ENCODE peak calls at places on chromosomes 5 and 9, in nine cellular contexts. N is Caco-2; A is IMR-90; P is K562; O is GM23248; W is aorta; S is prostate gland; Q is CD8-positive, alpha-beta T cell; R is heart left ventricle. J is an unnamed sample. For H3K9me3 and H3K4me1, the result is how much of the 10 kb centered on the place peaks cover.

GRCh38 chr5:54719384-54720306 is 202.1 kb downstream of the SNX18 start:
- DNase-seq in N (no peak), A (peak), P (no peak), O (peak), W (peak), S (peak), Q (no peak), R (peak), J (peak)

GRCh38 chr5:74104469-74104868 is 478.5 kb downstream of the ARHGEF28 start:
- DNase-seq in N (no peak), A (no peak), P (no peak), O (no peak), W (no peak), S (peak), Q (no peak), R (no peak), J (no peak)

GRCh38 chr9:6229604-6230003 is 14.0 kb downstream of the IL33 start:
- DNase-seq in N (no peak), A (peak), P (no peak), O (peak), W (no peak), S (no peak), Q (no peak), R (no peak), J (no peak)

GRCh38 chr5:60844429-60844890 is 391 bp upstream of the ELOVL7 start:
- DNase-seq in N (no peak), A (peak), P (no peak), O (peak), W (no peak), S (no peak), Q (no peak), R (no peak), J (peak)

GRCh38 chr5:66247176-66247960 is 103.3 kb downstream of the SREK1 start:
- DNase-seq in N (no peak), A (peak), P (no peak), O (peak), W (no peak), S (no peak), Q (no peak), R (no peak), J (peak)

GRCh38 chr5:142726188-142726731 is 40.4 kb upstream of the FGF1 start:
- DNase-seq in N (no peak), A (peak), P (no peak), O (peak), W (no peak), S (no peak), Q (no peak), R (no peak), J (peak)

GRCh38 chr5:175201393-175201792 is 242.6 kb downstream of the DRD1 start:
- DNase-seq in N (no peak), A (peak), P (no peak), O (no peak), W (no peak), S (no peak), Q (no peak), R (no peak), J (no peak)

GRCh38 chr9:14058078-14058688 is 255.8 kb downstream of the NFIB start:
- DNase-seq in N (no peak), A (no peak), P (no peak), O (no peak), W (no peak), S (no peak), Q (no peak), R (no peak), J (no peak)

GRCh38 chr5:130141689-130142320 is 237.5 kb downstream of the CHSY3 start:
- DNase-seq in N (peak), A (no peak), P (peak), O (peak), W (peak), S (no peak), Q (no peak), R (no peak), J (peak)

GRCh38 chr9:37026085-37026935 is 7.8 kb downstream of the PAX5 start:
- DNase-seq in N (no peak), A (no peak), P (no peak), O (peak), W (no peak), S (no peak), Q (no peak), R (no peak), J (no peak)

GRCh38 chr9:93909242-93909616 is 45.9 kb downstream of the BARX1 start:
- DNase-seq in N (no peak), A (no peak), P (no peak), O (no peak), W (peak), S (no peak), Q (no peak), R (no peak), J (no peak)

GRCh38 chr5:148428825-148429224 is 45.1 kb downstream of the FBXO38 start:
- DNase-seq in N (no peak), A (no peak), P (no peak), O (no peak), W (no peak), S (no peak), Q (no peak), R (no peak), J (no peak)

GRCh38 chr5:124630767-124631704 is 115.4 kb downstream of the ZNF608 start:
- DNase-seq in N (no peak), A (peak), P (no peak), O (peak), W (no peak), S (no peak), Q (no peak), R (no peak), J (no peak)

GRCh38 chr5:77955577-77955976 is 179.4 kb upstream of the TBCA start:
- DNase-seq in N (no peak), A (no peak), P (no peak), O (no peak), W (no peak), S (no peak), Q (no peak), R (no peak), J (no peak)

GRCh38 chr5:110517396-110517795 is 209.1 kb downstream of the TMEM232 start:
- DNase-seq in N (no peak), A (no peak), P (no peak), O (no peak), W (no peak), S (no peak), Q (no peak), R (no peak), J (peak)

GRCh38 chr9:132595319-132595718 is 12.9 kb downstream of the BARHL1 start:
- DNase-seq in N (no peak), A (no peak), P (no peak), O (no peak), W (no peak), S (no peak), Q (no peak), R (no peak), J (no peak)

GRCh38 chr5:51386916-51387853 is 3.9 kb downstream of the ISL1 start:
- DNase-seq in N (no peak), A (no peak), P (no peak), O (no peak), W (no peak), S (no peak), Q (no peak), R (no peak), J (no peak)

GRCh38 chr9:78856781-78857180 is 559.9 kb downstream of the PSAT1 start:
- DNase-seq in N (no peak), A (no peak), P (no peak), O (no peak), W (no peak), S (no peak), Q (no peak), R (no peak), J (no peak)

GRCh38 chr9:30913331-30913730 is 1471.1 kb upstream of the ACO1 start:
- DNase-seq in N (no peak), A (no peak), P (no peak), O (no peak), W (peak), S (no peak), Q (no peak), R (no peak), J (no peak)

GRCh38 chr9:26955222-26955903 is 849 bp upstream of the IFT74 start:
- DNase-seq in N (no peak), A (no peak), P (peak), O (peak), W (no peak), S (no peak), Q (no peak), R (no peak), J (peak)

GRCh38 chr5:148659641-148660345 is 5.5 kb upstream of the HTR4 start:
- DNase-seq in N (no peak), A (no peak), P (peak), O (no peak), W (no peak), S (no peak), Q (no peak), R (no peak), J (no peak)

GRCh38 chr5:141135718-141136266 is 786 bp downstream of the PCDHB5 start:
- DNase-seq in N (no peak), A (no peak), P (no peak), O (no peak), W (no peak), S (no peak), Q (no peak), R (no peak), J (no peak)
- H3K9me3 ChIP-seq in N (under half), A (under half), P (under half), O (under half), W (under half), S (under half), Q (under half), R (under half), J (under half)

GRCh38 chr5:33794550-33795300 is 97.1 kb downstream of the ADAMTS12 start:
- DNase-seq in N (no peak), A (peak), P (no peak), O (peak), W (no peak), S (no peak), Q (no peak), R (no peak), J (peak)
- H3K4me1 ChIP-seq in N (under half), A (under half), P (under half), O (under half), W (under half), S (under half), Q (under half), R (under half), J (under half)

GRCh38 chr9:96817973-96818372 is 36.3 kb downstream of the ZNF782 start:
- DNase-seq in N (no peak), A (no peak), P (no peak), O (no peak), W (no peak), S (no peak), Q (no peak), R (no peak), J (no peak)
- H3K9me3 ChIP-seq in N (half or more), A (under half), P (under half), O (under half), W (under half), S (under half), Q (under half), R (half or more), J (half or more)

DNA sequence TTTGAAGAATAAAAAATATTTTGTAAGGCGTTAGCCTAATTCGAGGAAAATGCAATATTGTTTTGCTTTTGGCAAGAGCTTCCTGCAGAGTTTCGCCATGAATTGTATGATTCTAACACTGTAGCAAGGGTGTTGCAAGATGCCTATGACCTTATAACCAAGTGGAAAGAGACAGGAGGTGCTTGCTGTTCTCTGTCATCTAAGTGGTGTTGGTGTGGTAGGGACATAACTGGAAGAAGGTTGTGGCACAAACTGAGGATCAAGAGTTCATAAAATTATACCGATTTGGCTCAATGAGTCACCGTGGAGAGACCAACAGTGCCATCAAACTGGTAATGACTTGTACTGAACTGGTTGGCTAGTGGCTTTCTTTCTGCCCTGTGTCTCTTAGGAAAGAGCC is 6.3 kb downstream of the STC2 start:
- DNase-seq in N (no peak), A (peak), P (no peak), O (peak), W (no peak), S (no peak), Q (no peak), R (no peak), J (no peak)
- H3K4me1 ChIP-seq in N (under half), A (half or more), P (under half), O (under half), W (under half), S (under half), Q (under half), R (under half), J (half or more)

GRCh38 chr9:80417211-80417773 is 845.5 kb downstream of the TLE4 start:
- DNase-seq in N (no peak), A (no peak), P (no peak), O (no peak), W (no peak), S (no peak), Q (no peak), R (no peak), J (no peak)
- H3K9me3 ChIP-seq in N (under half), A (under half), P (under half), O (under half), W (under half), S (under half), Q (under half), R (under half), J (under half)

GRCh38 chr5:52805614-52806013 is 17.9 kb downstream of the ITGA1 start:
- DNase-seq in N (no peak), A (no peak), P (no peak), O (no peak), W (no peak), S (no peak), Q (no peak), R (no peak), J (no peak)
- H3K4me1 ChIP-seq in N (under half), A (under half), P (under half), O (half or more), W (under half), S (under half), Q (under half), R (under half), J (half or more)

GRCh38 chr9:100186356-100186755 is 87.3 kb downstream of the INVS start:
- DNase-seq in N (no peak), A (no peak), P (no peak), O (peak), W (no peak), S (no peak), Q (no peak), R (no peak), J (no peak)
- H3K9me3 ChIP-seq in N (under half), A (under half), P (under half), O (under half), W (under half), S (under half), Q (under half), R (under half), J (under half)

GRCh38 chr9:98037362-98037761 is 19.2 kb upstream of the NANS start:
- DNase-seq in N (no peak), A (peak), P (no peak), O (peak), W (peak), S (no peak), Q (no peak), R (peak), J (no peak)
- H3K4me1 ChIP-seq in N (under half), A (under half), P (under half), O (under half), W (under half), S (under half), Q (under half), R (under half), J (under half)

GRCh38 chr5:2758632-2759031 is 7.2 kb upstream of the IRX2 start:
- DNase-seq in N (no peak), A (no peak), P (no peak), O (no peak), W (no peak), S (no peak), Q (no peak), R (no peak), J (no peak)

GRCh38 chr5:2756764-2757163 is 5.3 kb upstream of the IRX2 start:
- DNase-seq in N (no peak), A (no peak), P (no peak), O (peak), W (no peak), S (no peak), Q (no peak), R (no peak), J (no peak)

GRCh38 chr5:2757563-2758311 is 6.3 kb upstream of the IRX2 start:
- DNase-seq in N (peak), A (peak), P (no peak), O (peak), W (no peak), S (no peak), Q (no peak), R (no peak), J (no peak)

GRCh38 chr5:2759696-2760461 is 8.4 kb upstream of the IRX2 start:
- DNase-seq in N (no peak), A (no peak), P (no peak), O (no peak), W (no peak), S (peak), Q (no peak), R (no peak), J (no peak)

GRCh38 chr5:2759091-2759490 is 7.6 kb upstream of the IRX2 start:
- DNase-seq in N (no peak), A (no peak), P (no peak), O (no peak), W (no peak), S (peak), Q (no peak), R (no peak), J (no peak)
- H3K9me3 ChIP-seq in N (under half), A (under half), P (under half), O (under half), W (under half), S (under half), Q (under half), R (under half), J (under half)

GRCh38 chr9:2634158-2634557 is 12.6 kb downstream of the VLDLR start:
- DNase-seq in N (no peak), A (no peak), P (no peak), O (no peak), W (no peak), S (no peak), Q (no peak), R (no peak), J (no peak)

GRCh38 chr9:2634818-2635217 is 13.2 kb downstream of the VLDLR start:
- DNase-seq in N (no peak), A (no peak), P (no peak), O (no peak), W (no peak), S (no peak), Q (no peak), R (no peak), J (no peak)

GRCh38 chr9:2630158-2630557 is 8.6 kb downstream of the VLDLR start:
- DNase-seq in N (no peak), A (no peak), P (no peak), O (no peak), W (no peak), S (no peak), Q (no peak), R (no peak), J (no peak)

GRCh38 chr9:2628926-2629325 is 7.3 kb downstream of the VLDLR start:
- DNase-seq in N (no peak), A (no peak), P (no peak), O (peak), W (no peak), S (no peak), Q (no peak), R (no peak), J (no peak)

DNA sequence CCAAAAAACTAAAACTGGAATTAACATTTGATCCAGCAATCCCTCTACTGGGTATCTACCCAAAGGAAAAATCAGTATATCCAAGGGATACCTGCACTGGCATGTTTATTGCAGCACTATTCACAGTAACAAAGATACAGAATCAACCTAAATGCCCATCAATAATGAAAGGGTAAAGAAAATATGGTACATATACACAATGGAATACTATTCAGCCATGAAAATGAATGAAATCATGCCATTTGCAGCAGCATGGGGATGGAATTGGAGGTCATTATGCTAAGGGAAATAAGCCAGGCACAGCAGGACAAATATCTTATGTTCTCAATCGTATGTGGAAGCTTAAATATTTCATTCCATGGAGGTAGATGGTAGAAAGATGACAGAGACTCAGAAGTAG is 9.7 kb downstream of the VLDLR start:
- DNase-seq in N (no peak), A (no peak), P (no peak), O (no peak), W (no peak), S (no peak), Q (no peak), R (no peak), J (no peak)
- H3K4me1 ChIP-seq in N (under half), A (under half), P (under half), O (under half), W (under half), S (under half), Q (under half), R (under half), J (under half)